ENCODE peak calls at places on chromosomes 11 and 22, in eight cellular contexts. T is IMR-90, A is endothelial cell, D is coronary artery, F is progenitor cell of endocrine pancreas, P is right atrium auricular region, N is A673, X is BJ. Z is an unnamed sample.

GRCh38 chr11:125494601-125494986 is 1.5 kb downstream of the FEZ1 start:
- DNase-seq in T (peak), A (no peak), D (no peak), F (no peak), P (no peak), N (no peak), X (no peak), Z (no peak)

GRCh38 chr22:20558534-20558933 is 51.1 kb downstream of the MED15 start:
- DNase-seq in T (no peak), A (no peak), D (no peak), F (no peak), P (no peak), N (no peak), X (no peak), Z (no peak)

GRCh38 chr11:119370486-119371046 is 10.9 kb downstream of the USP2 start:
- DNase-seq in T (no peak), A (no peak), D (no peak), F (no peak), P (no peak), N (no peak), X (no peak), Z (no peak)

GRCh38 chr22:42437488-42438292 is 5.5 kb upstream of the NFAM1 start:
- DNase-seq in T (peak), A (peak), D (peak), F (peak), P (no peak), N (peak), X (no peak), Z (peak)

GRCh38 chr11:117941163-117941707 is 12.0 kb upstream of the TMPRSS13 start:
- DNase-seq in T (no peak), A (no peak), D (peak), F (no peak), P (peak), N (no peak), X (no peak), Z (no peak)

GRCh38 chr11:24298126-24298525 is 198.7 kb upstream of the LUZP2 start:
- DNase-seq in T (peak), A (no peak), D (no peak), F (no peak), P (no peak), N (peak), X (no peak), Z (no peak)

GRCh38 chr11:114162719-114163123 is 103.2 kb downstream of the ZBTB16 start:
- DNase-seq in T (peak), A (no peak), D (peak), F (no peak), P (peak), N (peak), X (peak), Z (no peak)

GRCh38 chr11:64545605-64546004 is 45.4 kb upstream of the SLC22A12 start:
- DNase-seq in T (peak), A (no peak), D (no peak), F (no peak), P (no peak), N (peak), X (no peak), Z (no peak)

GRCh38 chr22:37019309-37020191 is at the start of the genes MPST and TST:
- DNase-seq in T (peak), A (peak), D (no peak), F (peak), P (peak), N (peak), X (no peak), Z (peak)

GRCh38 chr11:75013051-75013450 is 24.3 kb downstream of the NEU3 start:
- DNase-seq in T (peak), A (no peak), D (no peak), F (no peak), P (no peak), N (no peak), X (no peak), Z (no peak)

GRCh38 chr11:120172054-120172881 is 34.4 kb upstream of the TRIM29 start:
- DNase-seq in T (peak), A (peak), D (peak), F (peak), P (peak), N (peak), X (no peak), Z (peak)

GRCh38 chr22:24189249-24190158 is 8.2 kb downstream of the SUSD2 start:
- DNase-seq in T (peak), A (peak), D (no peak), F (peak), P (peak), N (peak), X (no peak), Z (peak)

GRCh38 chr11:129652828-129653227 is 162.8 kb upstream of the TMEM45B start:
- DNase-seq in T (peak), A (no peak), D (no peak), F (no peak), P (no peak), N (no peak), X (no peak), Z (no peak)

GRCh38 chr22:22168190-22168940 is 76.2 kb upstream of the VPREB1 start:
- DNase-seq in T (peak), A (no peak), D (no peak), F (no peak), P (no peak), N (peak), X (no peak), Z (no peak)

GRCh38 chr11:102783720-102784119 is 3.3 kb upstream of the MMP10 start:
- DNase-seq in T (no peak), A (no peak), D (no peak), F (no peak), P (no peak), N (no peak), X (no peak), Z (no peak)

GRCh38 chr22:22369962-22370265 is 125.3 kb downstream of the VPREB1 start:
- DNase-seq in T (no peak), A (no peak), D (no peak), F (no peak), P (no peak), N (no peak), X (no peak), Z (no peak)

GRCh38 chr22:32558681-32559355 is 84.2 kb downstream of the FBXO7 start:
- DNase-seq in T (peak), A (no peak), D (peak), F (no peak), P (peak), N (no peak), X (peak), Z (no peak)

GRCh38 chr22:45331486-45331885 is 21.8 kb downstream of the FAM118A start:
- DNase-seq in T (no peak), A (no peak), D (no peak), F (no peak), P (no peak), N (no peak), X (no peak), Z (no peak)

GRCh38 chr11:113587318-113587739 is 112.1 kb upstream of the DRD2 start:
- DNase-seq in T (peak), A (no peak), D (no peak), F (no peak), P (no peak), N (no peak), X (no peak), Z (no peak)

GRCh38 chr11:11993814-11994213 is 14.6 kb downstream of the DKK3 start:
- DNase-seq in T (peak), A (no peak), D (no peak), F (no peak), P (no peak), N (peak), X (no peak), Z (no peak)

GRCh38 chr22:21657361-21658118 is 8.3 kb upstream of the PPIL2 start:
- DNase-seq in T (peak), A (peak), D (no peak), F (peak), P (no peak), N (peak), X (no peak), Z (peak)

GRCh38 chr11:97364047-97364446 is 974.2 kb downstream of the JRKL start:
- DNase-seq in T (no peak), A (no peak), D (no peak), F (no peak), P (no peak), N (peak), X (no peak), Z (no peak)

GRCh38 chr11:65493367-65494176 is 5.3 kb upstream of the MALAT1 start:
- DNase-seq in T (peak), A (no peak), D (peak), F (no peak), P (peak), N (no peak), X (peak), Z (no peak)

DNA sequence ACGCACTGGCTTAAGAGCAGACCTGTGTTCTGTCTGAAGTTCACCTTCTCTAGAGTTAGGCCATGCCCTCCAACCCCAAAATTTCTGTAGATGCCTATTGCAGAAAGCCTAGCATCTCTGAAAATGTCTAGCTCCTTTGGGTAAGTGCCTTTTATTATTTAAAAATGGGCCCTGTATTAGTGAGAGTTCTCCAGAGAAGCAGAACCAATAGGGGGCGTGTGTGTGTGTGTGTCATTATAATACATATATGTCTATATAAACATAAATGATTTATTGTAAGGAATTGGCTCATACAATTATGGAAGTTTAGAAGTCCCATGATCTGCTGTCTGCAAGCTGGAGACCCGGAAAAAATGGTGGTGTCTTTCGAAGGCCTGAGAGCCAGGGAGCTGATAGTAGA is 144.7 kb downstream of the TTC17 start:
- DNase-seq in T (no peak), A (no peak), D (no peak), F (no peak), P (no peak), N (no peak), X (no peak), Z (no peak)
- TF ChIP-seq CTCF in T (peak), A (no peak), D (no peak), F (no peak), P (no peak), N (peak), X (peak), Z (no peak)

GRCh38 chr22:18952022-18952421 is 15.9 kb upstream of the PRODH start:
- DNase-seq in T (no peak), A (peak), D (no peak), F (no peak), P (no peak), N (no peak), X (no peak), Z (no peak)
- TF ChIP-seq CTCF in T (no peak), A (no peak), D (no peak), F (no peak), P (no peak), N (no peak), X (no peak), Z (no peak)

DNA sequence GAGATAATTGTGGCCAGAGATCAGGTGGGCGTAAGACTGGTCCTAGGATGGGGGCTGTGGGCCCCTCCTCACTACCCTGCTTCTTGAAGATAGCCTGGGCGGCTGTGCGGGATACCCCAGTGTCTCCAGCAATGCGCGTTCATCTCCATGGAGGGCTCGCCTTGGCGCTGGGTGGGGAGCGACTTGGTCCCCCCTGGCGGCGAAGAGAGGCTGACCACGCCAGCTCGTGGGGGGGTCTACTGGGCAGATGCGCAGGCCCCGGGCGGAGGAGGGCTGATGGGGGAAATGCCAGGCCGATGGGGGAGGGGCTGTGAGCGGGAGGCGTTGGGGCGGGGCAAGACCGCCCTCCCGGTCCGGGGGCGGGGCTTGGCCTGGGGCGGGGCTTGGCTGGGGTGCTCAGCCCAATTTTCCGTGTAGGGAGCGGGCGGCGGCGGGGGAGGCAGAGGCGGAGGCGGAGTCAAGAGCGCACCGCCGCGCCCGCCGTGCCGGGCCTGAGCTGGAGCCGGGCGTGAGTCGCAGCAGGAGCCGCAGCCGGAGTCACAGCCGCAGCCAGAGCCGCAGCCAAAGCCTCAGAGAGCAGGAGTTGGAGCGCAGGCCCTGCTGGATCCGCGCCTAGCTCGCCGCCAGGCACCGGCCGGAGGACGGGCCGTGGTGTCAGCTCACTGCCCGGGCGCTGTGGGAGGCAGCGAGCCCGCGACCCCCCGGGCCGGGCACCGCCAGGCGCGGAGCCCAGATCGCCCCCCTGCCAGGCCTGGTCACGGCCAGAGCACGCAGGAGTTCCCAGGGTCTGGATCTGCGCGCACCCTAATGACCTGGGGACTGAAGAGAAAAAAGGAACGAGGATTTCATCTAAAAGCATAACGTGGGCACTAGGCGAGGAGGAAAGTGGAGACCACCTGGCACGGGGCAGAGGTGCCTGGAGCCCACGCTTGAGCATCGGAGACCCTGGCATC is at the start of gene SLC35E4:
- DNase-seq in T (peak), A (peak), D (peak), F (peak), P (peak), N (peak), X (no peak), Z (peak)
- TF ChIP-seq CTCF in T (peak), A (no peak), D (no peak), F (peak), P (no peak), N (peak), X (peak), Z (no peak)

GRCh38 chr22:43783777-43784176 is 28.3 kb downstream of the EFCAB6 start:
- DNase-seq in T (no peak), A (no peak), D (no peak), F (no peak), P (no peak), N (no peak), X (no peak), Z (no peak)
- TF ChIP-seq CTCF in T (peak), A (peak), D (no peak), F (peak), P (no peak), N (no peak), X (peak), Z (peak)

DNA sequence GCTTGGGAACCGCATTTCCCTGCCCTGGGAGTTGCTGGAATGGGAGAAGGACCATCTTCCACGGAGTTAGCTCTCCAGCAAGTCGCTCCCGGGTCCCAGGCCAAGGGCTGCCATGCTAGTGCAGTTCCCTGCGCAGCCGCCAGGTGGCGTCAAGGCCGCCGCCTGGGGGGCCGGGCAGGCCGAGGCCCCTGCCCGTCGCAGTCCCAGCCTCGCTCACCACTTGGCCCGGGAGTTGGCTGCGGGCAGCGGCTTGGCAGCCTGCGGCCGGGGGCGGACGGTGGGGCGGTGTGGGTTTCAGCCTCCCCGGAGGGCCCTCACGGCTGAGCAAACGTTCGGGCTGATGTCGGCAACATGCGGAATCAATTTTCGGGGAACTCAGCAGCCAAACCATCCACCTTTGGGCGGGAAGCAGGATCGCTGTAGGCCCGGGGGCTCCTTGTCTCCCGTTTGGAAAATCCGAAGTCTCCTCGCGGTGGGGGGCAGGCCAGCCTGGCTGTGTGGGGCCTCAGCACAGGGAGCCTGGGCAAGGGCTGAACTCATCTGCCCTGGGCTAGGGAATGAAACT is 415.1 kb downstream of the SOX6 start:
- DNase-seq in T (no peak), A (peak), D (peak), F (peak), P (no peak), N (no peak), X (no peak), Z (peak)
- TF ChIP-seq CTCF in T (peak), A (peak), D (peak), F (peak), P (peak), N (peak), X (peak), Z (peak)

GRCh38 chr11:123238297-123238696 is 43.2 kb upstream of the CLMP start:
- DNase-seq in T (peak), A (no peak), D (peak), F (no peak), P (peak), N (no peak), X (no peak), Z (no peak)

GRCh38 chr11:123233978-123234340 is 38.9 kb upstream of the CLMP start:
- DNase-seq in T (no peak), A (no peak), D (no peak), F (no peak), P (no peak), N (no peak), X (no peak), Z (no peak)

GRCh38 chr11:123235687-123236261 is 40.7 kb upstream of the CLMP start:
- DNase-seq in T (peak), A (no peak), D (no peak), F (no peak), P (peak), N (no peak), X (no peak), Z (no peak)

GRCh38 chr11:123233280-123233977 is 38.4 kb upstream of the CLMP start:
- DNase-seq in T (no peak), A (no peak), D (no peak), F (no peak), P (no peak), N (no peak), X (no peak), Z (peak)

DNA sequence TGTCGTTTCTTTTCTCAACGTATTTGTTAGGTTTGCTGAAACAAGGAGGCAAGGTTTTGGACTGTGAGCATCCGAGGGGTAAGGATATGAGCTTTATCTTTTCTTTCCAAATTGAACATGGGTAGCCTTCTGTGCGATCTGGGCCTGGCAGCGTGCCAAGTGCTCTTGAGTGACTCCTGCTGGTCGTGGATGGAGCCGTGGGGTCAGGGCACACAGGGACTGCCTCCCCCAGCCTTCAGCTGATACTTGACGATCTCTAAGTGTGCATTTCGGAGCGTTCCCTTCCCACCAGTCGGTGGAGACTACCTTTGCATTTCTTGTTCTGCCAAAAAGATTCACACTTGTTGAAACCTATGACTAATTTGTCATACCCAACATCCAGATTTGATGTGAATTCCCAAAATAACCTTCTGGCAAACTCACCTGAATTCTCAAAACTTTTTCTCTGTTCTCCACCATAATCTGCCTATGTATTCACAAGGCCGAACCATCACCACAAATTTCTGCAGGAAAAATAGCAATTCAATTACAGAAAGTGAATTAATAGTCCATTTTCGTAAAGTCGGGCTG is 40.2 kb upstream of the CLMP start:
- DNase-seq in T (no peak), A (peak), D (no peak), F (no peak), P (peak), N (peak), X (no peak), Z (peak)
- TF ChIP-seq CTCF in T (peak), A (peak), D (no peak), F (peak), P (peak), N (peak), X (peak), Z (peak)

GRCh38 chr22:38097058-38097457 is 13.1 kb upstream of the SLC16A8 start:
- DNase-seq in T (no peak), A (no peak), D (no peak), F (no peak), P (no peak), N (no peak), X (no peak), Z (peak)

GRCh38 chr22:38103641-38104040 is 6.8 kb downstream of the BAIAP2L2 start:
- DNase-seq in T (no peak), A (no peak), D (no peak), F (no peak), P (no peak), N (no peak), X (no peak), Z (no peak)

GRCh38 chr22:38098410-38099249 is 11.9 kb downstream of the BAIAP2L2 start:
- DNase-seq in T (peak), A (no peak), D (no peak), F (no peak), P (no peak), N (no peak), X (peak), Z (no peak)

GRCh38 chr22:38097557-38098409 is 12.7 kb downstream of the BAIAP2L2 start:
- DNase-seq in T (peak), A (peak), D (no peak), F (no peak), P (no peak), N (no peak), X (no peak), Z (peak)
- TF ChIP-seq CTCF in T (peak), A (peak), D (no peak), F (peak), P (peak), N (no peak), X (peak), Z (peak)

GRCh38 chr11:123035831-123036230 is 26.1 kb downstream of the HSPA8 start:
- DNase-seq in T (no peak), A (no peak), D (no peak), F (no peak), P (no peak), N (no peak), X (no peak), Z (no peak)

GRCh38 chr11:123034587-123034986 is 27.3 kb downstream of the HSPA8 start:
- DNase-seq in T (no peak), A (no peak), D (no peak), F (no peak), P (no peak), N (no peak), X (no peak), Z (no peak)

GRCh38 chr11:123030517-123030916 is 31.4 kb downstream of the HSPA8 start:
- DNase-seq in T (no peak), A (no peak), D (no peak), F (no peak), P (no peak), N (no peak), X (no peak), Z (no peak)

GRCh38 chr11:123033895-123034294 is 28.0 kb downstream of the HSPA8 start:
- DNase-seq in T (no peak), A (no peak), D (no peak), F (no peak), P (no peak), N (peak), X (no peak), Z (no peak)
- TF ChIP-seq CTCF in T (peak), A (no peak), D (no peak), F (no peak), P (peak), N (peak), X (peak), Z (no peak)

GRCh38 chr11:134030853-134031252 is 38.0 kb upstream of the JAM3 start:
- DNase-seq in T (no peak), A (peak), D (no peak), F (no peak), P (no peak), N (no peak), X (no peak), Z (no peak)
- TF ChIP-seq CTCF in T (no peak), A (peak), D (no peak), F (peak), P (peak), N (peak), X (no peak), Z (peak)